ENCODE peak calls at places on chromosomes 6 and 20, in seven cellular contexts. O is kidney glomerular epithelial cell; C is KBM-7; P is kidney tubule cell; A is amygdala; Q is stimulated activated CD4-positive, alpha-beta T cell treated with anti-CD3 and anti-CD28 coated beads, TNF-alpha, amount 100 ng/mL, for 4 hours; W is A172. N is an unnamed sample.
A peak's percentile ranks its signal among the peaks of the same experiment; 100 is the strongest.

GRCh38 chr6:160177220-160177619 is 55.6 kb downstream of the SLC22A1 start:
- DNase-seq in O (no peak), C (no peak), P (peak; percentile 55), A (no peak), Q (no peak), W (no peak), N (no peak)

GRCh38 chr20:62707981-62708521 is 585 bp upstream of the NTSR1 start:
- DNase-seq in O (no peak), C (peak; percentile 27), P (peak; percentile 9), A (no peak), Q (no peak), W (peak; percentile 57), N (no peak)

GRCh38 chr6:15516923-15517560 is 145.8 kb downstream of the DTNBP1 start:
- DNase-seq in O (no peak), C (no peak), P (no peak), A (no peak), Q (no peak), W (no peak), N (no peak)

GRCh38 chr6:11930240-11930639 is 81.9 kb upstream of the HIVEP1 start:
- DNase-seq in O (no peak), C (no peak), P (no peak), A (no peak), Q (no peak), W (no peak), N (no peak)

GRCh38 chr20:63150911-63151531 is 64.9 kb downstream of the YTHDF1 start:
- DNase-seq in O (no peak), C (no peak), P (no peak), A (no peak), Q (no peak), W (no peak), N (no peak)

GRCh38 chr20:51987812-51988211 is 185.5 kb upstream of the SALL4 start:
- DNase-seq in O (no peak), C (no peak), P (no peak), A (no peak), Q (no peak), W (no peak), N (no peak)

GRCh38 chr20:13644010-13644409 is 5.3 kb upstream of the TASP1 start:
- DNase-seq in O (no peak), C (no peak), P (peak; percentile 25), A (no peak), Q (no peak), W (peak; percentile 30), N (no peak)

GRCh38 chr6:35367646-35368037 is 25.3 kb downstream of the PPARD start:
- DNase-seq in O (no peak), C (no peak), P (no peak), A (no peak), Q (no peak), W (no peak), N (no peak)

GRCh38 chr20:37856932-37857660 is 45.8 kb upstream of the VSTM2L start:
- DNase-seq in O (no peak), C (no peak), P (no peak), A (no peak), Q (no peak), W (peak; percentile 15), N (no peak)

GRCh38 chr6:6566766-6567165 is 21.8 kb upstream of the LY86 start:
- DNase-seq in O (no peak), C (no peak), P (no peak), A (no peak), Q (no peak), W (no peak), N (no peak)

GRCh38 chr20:23061713-23062561 is 12.5 kb upstream of the THBD start:
- DNase-seq in O (peak; percentile 42), C (no peak), P (peak; percentile 70), A (no peak), Q (no peak), W (peak; percentile 84), N (no peak)

GRCh38 chr20:4944518-4944917 is 56.8 kb downstream of the SLC23A2 start:
- DNase-seq in O (no peak), C (no peak), P (no peak), A (no peak), Q (no peak), W (peak; percentile 15), N (no peak)

GRCh38 chr6:20564269-20564668 is 30.0 kb downstream of the CDKAL1 start:
- DNase-seq in O (peak; percentile 44), C (peak; percentile 67), P (peak; percentile 43), A (no peak), Q (no peak), W (peak; percentile 8), N (no peak)

GRCh38 chr6:169907419-169908115 is 156.1 kb downstream of the ERMARD start:
- DNase-seq in O (no peak), C (no peak), P (no peak), A (no peak), Q (no peak), W (no peak), N (no peak)

GRCh38 chr6:144033816-144034540 is 25.9 kb upstream of the PLAGL1 start:
- DNase-seq in O (peak; percentile 31), C (no peak), P (peak; percentile 70), A (no peak), Q (no peak), W (peak; percentile 5), N (no peak)

GRCh38 chr6:170062904-170063220 is 228.0 kb downstream of the DLL1 start:
- DNase-seq in O (no peak), C (no peak), P (no peak), A (no peak), Q (no peak), W (no peak), N (no peak)

GRCh38 chr20:13492001-13492480 is 146.7 kb downstream of the TASP1 start:
- DNase-seq in O (peak; percentile 24), C (peak; percentile 10), P (peak; percentile 37), A (no peak), Q (no peak), W (peak; percentile 25), N (peak; percentile 18)

GRCh38 chr6:227812-228338 is 64.4 kb upstream of the DUSP22 start:
- DNase-seq in O (no peak), C (no peak), P (no peak), A (no peak), Q (no peak), W (no peak), N (no peak)

GRCh38 chr20:59977086-59977485 is 18.9 kb downstream of the CDH26 start:
- DNase-seq in O (no peak), C (no peak), P (no peak), A (no peak), Q (no peak), W (no peak), N (no peak)

GRCh38 chr6:56766806-56767178 is 124.1 kb upstream of the DST start:
- DNase-seq in O (no peak), C (no peak), P (peak; percentile 40), A (no peak), Q (no peak), W (no peak), N (no peak)

GRCh38 chr6:18265099-18265372 is 706 bp upstream of the DEK start:
- DNase-seq in O (no peak), C (no peak), P (no peak), A (no peak), Q (no peak), W (no peak), N (no peak)